ENCODE peak calls at places on chromosome 4, in six cellular contexts. One of them, this sample, is unnamed.

GRCh38 chr4:113358784-113359183 is 309.3 kb downstream of the ANK2 start:
- DNase-seq in hepatocyte: no peak
- DNase-seq in tibial artery: no peak
- DNase-seq in psoas muscle: no peak
- DNase-seq in OCI-LY7: peak; percentile 3
- DNase-seq in RWPE2: no peak
- DNase-seq in this sample: no peak

GRCh38 chr4:173536808-173537429 is 6.9 kb upstream of the HAND2 start:
- DNase-seq in hepatocyte: peak; percentile 45
- DNase-seq in tibial artery: no peak
- DNase-seq in psoas muscle: no peak
- DNase-seq in OCI-LY7: no peak
- DNase-seq in RWPE2: no peak
- DNase-seq in this sample: no peak

GRCh38 chr4:184722798-184723197 is 11.1 kb downstream of the CENPU start:
- DNase-seq in hepatocyte: no peak
- DNase-seq in tibial artery: no peak
- DNase-seq in psoas muscle: no peak
- DNase-seq in OCI-LY7: no peak
- DNase-seq in RWPE2: no peak
- DNase-seq in this sample: no peak

GRCh38 chr4:159142254-159142653 is 39.4 kb downstream of the RAPGEF2 start:
- DNase-seq in hepatocyte: no peak
- DNase-seq in tibial artery: no peak
- DNase-seq in psoas muscle: no peak
- DNase-seq in OCI-LY7: no peak
- DNase-seq in RWPE2: no peak
- DNase-seq in this sample: no peak

GRCh38 chr4:25896782-25897539 is 17.1 kb upstream of the SMIM20 start:
- DNase-seq in hepatocyte: no peak
- DNase-seq in tibial artery: no peak
- DNase-seq in psoas muscle: no peak
- DNase-seq in OCI-LY7: no peak
- DNase-seq in RWPE2: no peak
- DNase-seq in this sample: peak; percentile 48

GRCh38 chr4:118289794-118290193 is 63.0 kb downstream of the PRSS12 start:
- DNase-seq in hepatocyte: no peak
- DNase-seq in tibial artery: no peak
- DNase-seq in psoas muscle: no peak
- DNase-seq in OCI-LY7: no peak
- DNase-seq in RWPE2: no peak
- DNase-seq in this sample: no peak

GRCh38 chr4:140426610-140427103 is 791 bp downstream of the CLGN start:
- DNase-seq in hepatocyte: peak; percentile 19
- DNase-seq in tibial artery: peak; percentile 59
- DNase-seq in psoas muscle: no peak
- DNase-seq in OCI-LY7: peak; percentile 19
- DNase-seq in RWPE2: no peak
- DNase-seq in this sample: no peak

GRCh38 chr4:8724436-8725070 is 132.0 kb downstream of the CPZ start:
- DNase-seq in hepatocyte: no peak
- DNase-seq in tibial artery: peak; percentile 43
- DNase-seq in psoas muscle: no peak
- DNase-seq in OCI-LY7: no peak
- DNase-seq in RWPE2: no peak
- DNase-seq in this sample: no peak

GRCh38 chr4:138438608-138439007 is 196.5 kb upstream of the SLC7A11 start:
- DNase-seq in hepatocyte: no peak
- DNase-seq in tibial artery: no peak
- DNase-seq in psoas muscle: no peak
- DNase-seq in OCI-LY7: no peak
- DNase-seq in RWPE2: no peak
- DNase-seq in this sample: no peak

GRCh38 chr4:37682701-37683401 is 3.3 kb downstream of the RELL1 start:
- DNase-seq in hepatocyte: peak; percentile 69
- DNase-seq in tibial artery: no peak
- DNase-seq in psoas muscle: no peak
- DNase-seq in OCI-LY7: peak; percentile 65
- DNase-seq in RWPE2: no peak
- DNase-seq in this sample: no peak

GRCh38 chr4:38177035-38177791 is 217.0 kb downstream of the PTTG2 start:
- DNase-seq in hepatocyte: no peak
- DNase-seq in tibial artery: no peak
- DNase-seq in psoas muscle: no peak
- DNase-seq in OCI-LY7: no peak
- DNase-seq in RWPE2: no peak
- DNase-seq in this sample: no peak

GRCh38 chr4:84503495-84504437 is 4.7 kb upstream of the NKX6-1 start:
- DNase-seq in hepatocyte: peak; percentile 87
- DNase-seq in tibial artery: no peak
- DNase-seq in psoas muscle: no peak
- DNase-seq in OCI-LY7: peak; percentile 63
- DNase-seq in RWPE2: no peak
- DNase-seq in this sample: peak; percentile 45

GRCh38 chr4:10172278-10173038 is 55.9 kb upstream of the WDR1 start:
- DNase-seq in hepatocyte: no peak
- DNase-seq in tibial artery: no peak
- DNase-seq in psoas muscle: no peak
- DNase-seq in OCI-LY7: no peak
- DNase-seq in RWPE2: no peak
- DNase-seq in this sample: no peak

GRCh38 chr4:72567821-72568620 is 1.0 kb downstream of the ADAMTS3 start:
- DNase-seq in hepatocyte: peak; percentile 88
- DNase-seq in tibial artery: peak; percentile 84
- DNase-seq in psoas muscle: peak; percentile 73
- DNase-seq in OCI-LY7: no peak
- DNase-seq in RWPE2: peak; percentile 68
- DNase-seq in this sample: peak; percentile 33

GRCh38 chr4:86565641-86566040 is 28.5 kb upstream of the PTPN13 start:
- DNase-seq in hepatocyte: no peak
- DNase-seq in tibial artery: no peak
- DNase-seq in psoas muscle: no peak
- DNase-seq in OCI-LY7: no peak
- DNase-seq in RWPE2: no peak
- DNase-seq in this sample: no peak

GRCh38 chr4:68864438-68865177 is 48.8 kb downstream of the UGT2B10 start:
- DNase-seq in hepatocyte: peak; percentile 73
- DNase-seq in tibial artery: no peak
- DNase-seq in psoas muscle: no peak
- DNase-seq in OCI-LY7: no peak
- DNase-seq in RWPE2: no peak
- DNase-seq in this sample: peak; percentile 79

GRCh38 chr4:108693819-108694218 is 43.4 kb downstream of the OSTC start:
- DNase-seq in hepatocyte: no peak
- DNase-seq in tibial artery: no peak
- DNase-seq in psoas muscle: no peak
- DNase-seq in OCI-LY7: no peak
- DNase-seq in RWPE2: no peak
- DNase-seq in this sample: no peak

DNA sequence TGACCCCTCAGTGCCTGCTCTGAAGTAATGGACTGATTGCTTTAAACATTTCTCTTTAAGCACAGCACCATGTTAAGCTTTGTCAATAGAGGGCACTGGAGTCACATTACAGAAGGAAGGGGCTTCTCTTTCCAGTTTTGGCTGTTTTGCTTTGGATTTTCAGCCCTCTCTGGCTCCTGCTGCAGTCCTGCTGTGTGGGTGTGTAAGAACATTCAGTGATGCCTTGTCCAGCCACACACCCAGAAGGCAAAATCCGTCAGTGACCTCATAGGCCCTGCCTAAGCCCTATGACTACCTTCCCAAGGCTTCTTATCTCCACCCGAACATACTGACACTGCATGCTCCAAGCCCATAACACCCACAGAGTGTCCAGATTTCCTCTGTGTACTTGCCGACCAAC is 215.3 kb upstream of the CTSO start:
- DNase-seq in hepatocyte: peak; percentile 72
- DNase-seq in tibial artery: no peak
- DNase-seq in psoas muscle: no peak
- DNase-seq in OCI-LY7: peak; percentile 1
- DNase-seq in RWPE2: no peak
- DNase-seq in this sample: no peak
- TF ChIP-seq CTCF in hepatocyte: peak; percentile 69
- TF ChIP-seq CTCF in tibial artery: peak; percentile 23
- TF ChIP-seq CTCF in psoas muscle: no peak
- TF ChIP-seq CTCF in OCI-LY7: peak; percentile 50
- TF ChIP-seq CTCF in RWPE2: peak; percentile 62
- TF ChIP-seq CTCF in this sample: peak; percentile 43

DNA sequence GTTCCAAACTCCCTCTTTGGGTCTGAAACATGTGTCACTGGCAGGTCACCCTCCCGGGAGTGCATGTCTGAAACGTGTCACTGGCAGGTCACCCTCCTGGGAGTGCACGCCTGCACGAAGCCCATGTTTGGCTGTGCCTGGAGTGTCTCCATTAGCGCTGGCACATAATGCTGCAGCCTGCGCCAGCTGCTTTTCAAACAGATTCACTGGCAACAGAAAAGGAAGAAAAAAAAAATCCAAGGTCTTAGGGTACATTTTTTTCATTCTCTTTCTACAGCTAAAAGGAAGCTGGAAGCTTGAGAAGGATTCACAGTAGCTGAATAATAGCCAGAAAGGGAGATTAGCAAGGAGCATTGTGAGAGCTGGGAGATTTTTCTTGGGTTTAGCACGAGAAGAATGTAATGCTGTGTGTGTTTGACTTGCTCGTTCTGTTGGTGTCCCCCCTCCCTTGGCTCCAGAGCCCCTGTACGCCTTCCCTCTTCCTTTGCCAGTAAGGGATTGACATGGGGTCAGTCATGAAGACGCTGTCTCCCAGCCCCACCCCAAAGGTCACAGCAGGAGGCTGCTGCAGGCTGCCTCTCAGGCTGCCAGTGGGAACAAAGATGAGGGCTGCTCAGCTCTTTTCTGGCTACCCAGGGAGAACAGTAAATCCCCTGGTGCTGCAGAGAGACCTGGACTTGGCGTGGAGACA is 39.1 kb upstream of the TLR3 start:
- DNase-seq in hepatocyte: peak; percentile 62
- DNase-seq in tibial artery: peak; percentile 97
- DNase-seq in psoas muscle: peak; percentile 64
- DNase-seq in OCI-LY7: no peak
- DNase-seq in RWPE2: no peak
- DNase-seq in this sample: no peak
- H3K4me3 ChIP-seq in hepatocyte: no peak overlapping the region
- H3K4me3 ChIP-seq in tibial artery: peak overlapping the region; percentile 24
- H3K4me3 ChIP-seq in psoas muscle: peak overlapping the region; percentile 41
- H3K4me3 ChIP-seq in OCI-LY7: no peak overlapping the region
- H3K4me3 ChIP-seq in RWPE2: no peak overlapping the region
- H3K4me3 ChIP-seq in this sample: no peak overlapping the region

GRCh38 chr4:183078634-183079033 is 20.4 kb upstream of the WWC2 start:
- DNase-seq in hepatocyte: no peak
- DNase-seq in tibial artery: no peak
- DNase-seq in psoas muscle: no peak
- DNase-seq in OCI-LY7: no peak
- DNase-seq in RWPE2: no peak
- DNase-seq in this sample: no peak

GRCh38 chr4:183080372-183081115 is 18.5 kb upstream of the WWC2 start:
- DNase-seq in hepatocyte: no peak
- DNase-seq in tibial artery: no peak
- DNase-seq in psoas muscle: no peak
- DNase-seq in OCI-LY7: no peak
- DNase-seq in RWPE2: no peak
- DNase-seq in this sample: no peak

GRCh38 chr4:183081116-183081469 is 18.0 kb upstream of the WWC2 start:
- DNase-seq in hepatocyte: no peak
- DNase-seq in tibial artery: no peak
- DNase-seq in psoas muscle: no peak
- DNase-seq in OCI-LY7: no peak
- DNase-seq in RWPE2: no peak
- DNase-seq in this sample: no peak

DNA sequence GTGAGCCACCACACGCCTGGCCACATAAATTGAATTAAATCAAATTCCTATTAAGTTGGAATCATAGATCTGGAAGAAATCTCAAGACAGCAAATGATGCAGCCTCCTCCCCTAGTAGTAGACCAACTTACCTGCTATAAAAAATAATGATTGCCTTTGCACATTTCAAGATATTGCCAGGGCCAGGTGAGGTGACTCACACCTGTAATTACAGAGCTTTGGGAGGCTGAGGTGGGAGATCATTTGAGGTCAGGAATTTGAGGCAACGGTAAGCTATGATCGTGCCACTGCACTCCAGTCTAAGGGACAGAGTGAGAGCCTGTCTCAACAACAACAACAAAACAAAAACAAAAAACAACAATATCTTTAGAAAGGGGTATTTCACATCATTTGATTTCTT is 17.0 kb upstream of the WWC2 start:
- DNase-seq in hepatocyte: no peak
- DNase-seq in tibial artery: no peak
- DNase-seq in psoas muscle: no peak
- DNase-seq in OCI-LY7: no peak
- DNase-seq in RWPE2: no peak
- DNase-seq in this sample: no peak
- TF ChIP-seq CTCF in hepatocyte: no peak
- TF ChIP-seq CTCF in tibial artery: no peak
- TF ChIP-seq CTCF in psoas muscle: no peak
- TF ChIP-seq CTCF in OCI-LY7: no peak
- TF ChIP-seq CTCF in RWPE2: no peak
- TF ChIP-seq CTCF in this sample: no peak

GRCh38 chr4:76208005-76208765 is 5.4 kb downstream of the SCARB2 start:
- DNase-seq in hepatocyte: peak; percentile 87
- DNase-seq in tibial artery: peak; percentile 89
- DNase-seq in psoas muscle: peak; percentile 80
- DNase-seq in OCI-LY7: no peak
- DNase-seq in RWPE2: no peak
- DNase-seq in this sample: no peak
- H3K4me3 ChIP-seq in hepatocyte: no peak overlapping the region
- H3K4me3 ChIP-seq in tibial artery: peak overlapping the region; percentile 22
- H3K4me3 ChIP-seq in psoas muscle: peak overlapping the region; percentile 95
- H3K4me3 ChIP-seq in OCI-LY7: no peak overlapping the region
- H3K4me3 ChIP-seq in RWPE2: peak overlapping the region; percentile 3
- H3K4me3 ChIP-seq in this sample: peak overlapping the region; percentile 43

GRCh38 chr4:19659131-19659530 is 592.6 kb upstream of the SLIT2 start:
- DNase-seq in hepatocyte: peak; percentile 22
- DNase-seq in tibial artery: no peak
- DNase-seq in psoas muscle: no peak
- DNase-seq in OCI-LY7: no peak
- DNase-seq in RWPE2: no peak
- DNase-seq in this sample: no peak

GRCh38 chr4:19655666-19656065 is 596.0 kb upstream of the SLIT2 start:
- DNase-seq in hepatocyte: no peak
- DNase-seq in tibial artery: no peak
- DNase-seq in psoas muscle: no peak
- DNase-seq in OCI-LY7: no peak
- DNase-seq in RWPE2: no peak
- DNase-seq in this sample: no peak

DNA sequence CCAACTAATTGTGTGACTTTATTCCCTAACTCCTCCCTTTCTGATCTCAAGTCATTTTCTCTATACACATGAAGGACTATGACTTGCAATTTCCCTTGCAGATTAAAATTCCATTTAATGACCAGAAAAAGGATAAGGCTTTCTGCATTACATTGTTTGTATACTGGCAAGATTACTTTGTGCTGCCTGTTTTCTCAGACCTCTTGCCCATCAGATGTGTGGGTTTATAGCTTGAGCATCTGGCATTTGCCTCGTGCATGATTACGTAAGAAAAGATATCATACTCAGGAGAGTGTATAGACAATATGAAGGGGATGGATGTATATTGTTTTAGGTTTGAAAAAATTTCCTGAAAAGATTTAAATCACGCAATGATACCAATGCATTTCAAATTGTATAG is 593.8 kb upstream of the SLIT2 start:
- DNase-seq in hepatocyte: no peak
- DNase-seq in tibial artery: no peak
- DNase-seq in psoas muscle: no peak
- DNase-seq in OCI-LY7: no peak
- DNase-seq in RWPE2: no peak
- DNase-seq in this sample: no peak
- TF ChIP-seq CTCF in hepatocyte: no peak
- TF ChIP-seq CTCF in tibial artery: no peak
- TF ChIP-seq CTCF in psoas muscle: no peak
- TF ChIP-seq CTCF in OCI-LY7: no peak
- TF ChIP-seq CTCF in RWPE2: no peak
- TF ChIP-seq CTCF in this sample: no peak

This sample was measured in LNCaP clone FGC.